ENCODE peak calls at places on chromosomes 12 and 14, in six cellular contexts. H is aorta; Q is choroid plexus epithelial cell; M is stimulated activated naive CD4-positive, alpha-beta T cell treated with Interleukin-2 at 50 U/mL for 16 hours; Y is cardiac fibroblast; Z is activated CD4-positive, alpha-beta T cell treated with anti-CD3 and anti-CD28 coated beads, Interleukin-2, amount 10 ng/mL, durations not matched to agents 24 days and 14 days. I is an unnamed sample.
A peak's percentile ranks its signal among the peaks of the same experiment; 100 is the strongest.

GRCh38 chr14:60805881-60806569 is 71.5 kb downstream of the MNAT1 start:
- DNase-seq in H (no peak), Y (peak; percentile 37), M (no peak), Q (peak; percentile 57), Z (no peak), I (no peak)

GRCh38 chr12:1532367-1532752 is 62.0 kb downstream of the FBXL14 start:
- DNase-seq in Z (no peak), Y (no peak), H (no peak), Q (no peak), M (no peak), I (no peak)

GRCh38 chr14:31275731-31276130 is 68.1 kb upstream of the HECTD1 start:
- DNase-seq in M (no peak), Q (no peak), H (no peak), Y (no peak), Z (no peak), I (no peak)

GRCh38 chr12:120066341-120066740 is 50.2 kb downstream of the RAB35 start:
- DNase-seq in M (no peak), Y (no peak), H (no peak), Z (no peak), Q (no peak), I (no peak)

GRCh38 chr12:46556105-46556559 is 183.6 kb upstream of the SLC38A2 start:
- DNase-seq in Q (peak; percentile 97), M (no peak), H (no peak), Y (peak; percentile 90), Z (no peak), I (no peak)

GRCh38 chr12:82948462-82948861 is 261.8 kb downstream of the TMTC2 start:
- DNase-seq in Y (no peak), Q (no peak), M (no peak), Z (no peak), H (no peak), I (no peak)

GRCh38 chr14:99511421-99512109 is 30.4 kb downstream of the CCNK start:
- DNase-seq in Y (peak; percentile 34), Z (no peak), Q (peak; percentile 30), H (peak; percentile 72), M (no peak), I (no peak)

GRCh38 chr14:71758198-71758955 is 173.9 kb upstream of the RGS6 start:
- DNase-seq in Z (no peak), H (no peak), Y (no peak), M (no peak), Q (no peak), I (no peak)

GRCh38 chr12:124768462-124769165 is 95.0 kb downstream of the SCARB1 start:
- DNase-seq in Y (no peak), H (no peak), Q (no peak), M (no peak), Z (no peak), I (no peak)

GRCh38 chr12:16384732-16385131 is 37.3 kb downstream of the MGST1 start:
- DNase-seq in Y (no peak), Q (no peak), M (no peak), H (no peak), Z (no peak), I (no peak)

GRCh38 chr14:82642425-82642824 is 1108.8 kb upstream of the SEL1L start:
- DNase-seq in M (no peak), Y (peak; percentile 8), H (no peak), Q (peak; percentile 9), Z (peak; percentile 74), I (peak; percentile 2)

GRCh38 chr12:93741741-93742085 is 64.5 kb downstream of the CRADD start:
- DNase-seq in Z (peak; percentile 74), Y (no peak), M (no peak), H (no peak), Q (no peak), I (no peak)

GRCh38 chr12:101759396-101760047 is 20.3 kb upstream of the SYCP3 start:
- DNase-seq in M (no peak), Z (no peak), Y (peak; percentile 49), H (no peak), Q (peak; percentile 66), I (no peak)

GRCh38 chr14:69771136-69771535 is 4.2 kb downstream of the SRSF5 start:
- DNase-seq in H (no peak), M (no peak), Z (no peak), Q (no peak), Y (no peak), I (no peak)

GRCh38 chr12:18700254-18700653 is 37.6 kb downstream of the PLCZ1 start:
- DNase-seq in M (no peak), Q (peak; percentile 64), Z (no peak), Y (peak; percentile 97), H (no peak), I (no peak)

GRCh38 chr12:122491991-122492390 is 8.7 kb downstream of the ZCCHC8 start:
- DNase-seq in Y (no peak), M (no peak), Z (no peak), H (no peak), Q (peak; percentile 32), I (no peak)

GRCh38 chr12:5273709-5274108 is 158.2 kb upstream of the NTF3 start:
- DNase-seq in H (no peak), M (no peak), Q (no peak), Z (no peak), Y (no peak), I (no peak)

GRCh38 chr14:80419339-80419738 is 208.0 kb upstream of the DIO2 start:
- DNase-seq in Y (no peak), H (no peak), Q (peak; percentile 16), M (no peak), Z (no peak), I (no peak)

GRCh38 chr14:56300495-56300894 is 182.3 kb downstream of the PELI2 start:
- DNase-seq in Q (peak; percentile 74), Z (no peak), H (no peak), M (no peak), Y (peak; percentile 57), I (no peak)

GRCh38 chr12:22453511-22453910 is 90.8 kb downstream of the C2CD5 start:
- DNase-seq in H (no peak), M (no peak), Y (no peak), Q (no peak), Z (no peak), I (no peak)

GRCh38 chr12:31900271-31900670 is 58.9 kb upstream of the RESF1 start:
- DNase-seq in Z (no peak), Q (peak; percentile 53), Y (no peak), H (no peak), M (no peak), I (no peak)

GRCh38 chr14:99774526-99775307 is 18.5 kb upstream of the EML1 start:
- DNase-seq in M (no peak), H (no peak), Z (no peak), Q (peak; percentile 70), Y (peak; percentile 53), I (no peak)

GRCh38 chr12:88172844-88173407 is 30.8 kb downstream of the TMTC3 start:
- DNase-seq in Z (no peak), Q (no peak), M (no peak), H (no peak), Y (no peak), I (no peak)

GRCh38 chr14:72558721-72559120 is 335.2 kb downstream of the DPF3 start:
- DNase-seq in Z (no peak), Q (peak; percentile 35), M (no peak), Y (peak; percentile 67), H (no peak), I (no peak)

I was measured in stimulated activated CD4-positive, alpha-beta T cell treated with anti-CD3 and anti-CD28 coated beads, Interleukin-4, amount 100 ng/mL, for 1 hour.